ENCODE peak calls at places on chromosomes 2 and 18, in four cellular contexts. E is SK-N-SH, G is H1, Y is K562. R is an unnamed sample.

GRCh38 chr18:48563027-48563426 is 24.2 kb downstream of the CTIF start:
- DNase-seq in E (no peak), G (no peak), Y (peak), R (no peak)

GRCh38 chr2:158760887-158761286 is 34.2 kb upstream of the DAPL1 start:
- DNase-seq in E (no peak), G (no peak), Y (no peak), R (no peak)

GRCh38 chr18:23191952-23192662 is 56.8 kb downstream of the CABLES1 start:
- DNase-seq in E (peak), G (no peak), Y (no peak), R (no peak)

GRCh38 chr2:10655841-10656225 is 33.9 kb downstream of the NOL10 start:
- DNase-seq in E (no peak), G (no peak), Y (no peak), R (no peak)

GRCh38 chr18:76670564-76671288 is 151.6 kb upstream of the ZNF236 start:
- DNase-seq in E (no peak), G (no peak), Y (no peak), R (no peak)

GRCh38 chr2:167697194-167697593 is 550.2 kb downstream of the STK39 start:
- DNase-seq in E (no peak), G (no peak), Y (no peak), R (no peak)

GRCh38 chr18:13726972-13727331 is 479 bp downstream of the RNMT start:
- DNase-seq in E (no peak), G (no peak), Y (peak), R (peak)

GRCh38 chr2:205902041-205902898 is 183.7 kb downstream of the INO80D start:
- DNase-seq in E (peak), G (no peak), Y (peak), R (no peak)

GRCh38 chr2:239760596-239760995 is 264.5 kb downstream of the NDUFA10 start:
- DNase-seq in E (no peak), G (no peak), Y (no peak), R (no peak)

GRCh38 chr18:24530630-24531111 is 70.2 kb downstream of the HRH4 start:
- DNase-seq in E (no peak), G (no peak), Y (peak), R (no peak)

GRCh38 chr2:26583381-26583911 is 57.7 kb downstream of the CIB4 start:
- DNase-seq in E (peak), G (no peak), Y (no peak), R (peak)

GRCh38 chr2:84904717-84905174 is 710 bp upstream of the TMSB10 start:
- DNase-seq in E (peak), G (no peak), Y (peak), R (peak)

GRCh38 chr2:4408311-4408710 is 704.9 kb downstream of the DCDC2C start:
- DNase-seq in E (no peak), G (no peak), Y (no peak), R (no peak)

GRCh38 chr2:50591642-50592041 is 440.3 kb downstream of the NRXN1 start:
- DNase-seq in E (no peak), G (no peak), Y (no peak), R (no peak)

GRCh38 chr18:25299899-25300298 is 52.1 kb downstream of the ZNF521 start:
- DNase-seq in E (no peak), G (no peak), Y (no peak), R (no peak)

GRCh38 chr2:192208848-192209247 is 14.1 kb upstream of the TMEFF2 start:
- DNase-seq in E (no peak), G (no peak), Y (no peak), R (no peak)

GRCh38 chr2:26764078-26764887 is at the start of gene SLC35F6:
- DNase-seq in E (peak), G (no peak), Y (peak), R (peak)

GRCh38 chr2:190119257-190119656 is 56.7 kb upstream of the MSTN start:
- DNase-seq in E (no peak), G (peak), Y (no peak), R (peak)

GRCh38 chr2:190123956-190124355 is 61.4 kb upstream of the MSTN start:
- DNase-seq in E (no peak), G (no peak), Y (no peak), R (no peak)

GRCh38 chr2:190117305-190117704 is 54.8 kb upstream of the MSTN start:
- DNase-seq in E (no peak), G (no peak), Y (no peak), R (no peak)

GRCh38 chr2:190119948-190120347 is 57.4 kb upstream of the MSTN start:
- DNase-seq in E (no peak), G (no peak), Y (no peak), R (peak)

GRCh38 chr2:190121971-190122370 is 59.4 kb upstream of the MSTN start:
- DNase-seq in E (peak), G (no peak), Y (peak), R (no peak)
- TF ChIP-seq TEAD4 in E (no peak), G (no peak), Y (no peak), R (no peak)

GRCh38 chr18:9907867-9908266 is 5.9 kb upstream of the VAPA start:
- DNase-seq in E (no peak), G (no peak), Y (no peak), R (no peak)
- TF ChIP-seq MAX in E (no peak), G (no peak), Y (no peak), R (no peak)

GRCh38 chr2:234259440-234259839 is 208.9 kb downstream of the SPP2 start:
- DNase-seq in E (no peak), G (no peak), Y (no peak), R (no peak)
- TF ChIP-seq TEAD4 in E (no peak), G (no peak), Y (no peak), R (no peak)

DNA sequence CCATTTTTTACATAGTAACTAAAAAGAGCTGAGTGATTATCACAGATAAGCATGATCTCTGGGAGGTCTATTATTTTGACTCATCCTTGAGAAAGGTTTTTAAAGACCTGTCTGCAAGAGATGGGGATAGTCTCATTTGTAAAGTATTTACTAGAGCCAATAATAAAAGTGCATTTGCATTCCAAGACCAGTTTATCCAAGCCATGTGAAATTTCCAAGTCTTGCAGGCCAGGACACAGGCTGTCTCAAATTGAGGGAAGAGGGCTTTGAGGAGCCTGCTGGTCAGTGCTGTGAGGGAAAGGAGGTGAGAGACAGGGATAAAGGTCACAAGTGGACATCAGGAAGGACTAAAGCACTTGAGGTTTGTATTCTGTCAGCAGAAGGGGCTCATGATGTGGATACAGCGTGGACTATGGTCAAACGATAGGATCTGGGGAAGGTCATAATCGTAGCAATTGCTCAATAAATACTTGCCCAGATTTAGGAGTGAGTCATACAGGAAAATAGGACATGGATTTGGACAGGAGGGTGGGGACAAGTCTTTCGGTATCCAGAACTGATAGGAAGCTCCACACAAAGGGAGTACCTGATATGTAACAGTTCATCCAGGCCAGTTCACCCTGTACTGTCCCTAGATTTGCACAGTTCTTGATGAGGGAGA is 6.6 kb upstream of the CDH2 start:
- DNase-seq in E (no peak), G (no peak), Y (no peak), R (no peak)
- TF ChIP-seq MAX in E (peak), G (no peak), Y (no peak), R (no peak)

GRCh38 chr2:150125708-150126107 is 361.8 kb downstream of the RND3 start:
- DNase-seq in E (no peak), G (no peak), Y (peak), R (no peak)
- TF ChIP-seq TEAD4 in E (no peak), G (no peak), Y (no peak), R (no peak)

GRCh38 chr2:40721595-40721994 is 269.7 kb upstream of the SLC8A1 start:
- DNase-seq in E (no peak), G (no peak), Y (no peak), R (no peak)

GRCh38 chr2:40719414-40719813 is 267.5 kb upstream of the SLC8A1 start:
- DNase-seq in E (no peak), G (no peak), Y (no peak), R (no peak)

DNA sequence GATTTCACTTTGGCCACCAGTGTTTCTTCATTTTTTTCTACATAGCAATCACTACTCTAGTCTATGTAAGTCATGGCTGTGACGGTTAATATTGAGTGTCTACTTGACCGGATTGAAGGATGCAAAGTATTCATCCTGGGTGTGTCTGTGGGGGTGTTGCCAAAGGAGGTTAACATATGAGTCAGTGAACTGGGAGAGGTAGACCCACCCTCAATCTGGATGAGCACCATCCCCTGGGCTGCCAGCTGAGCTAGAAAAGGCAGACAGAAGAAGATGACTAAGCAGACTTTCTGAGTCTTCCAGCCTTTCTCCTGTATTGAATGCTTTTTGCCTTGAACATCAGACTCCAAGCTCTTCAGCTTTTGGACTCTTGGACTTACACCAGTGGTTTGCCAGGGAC is 265.0 kb upstream of the SLC8A1 start:
- DNase-seq in E (no peak), G (no peak), Y (no peak), R (no peak)
- TF ChIP-seq MAX in E (no peak), G (no peak), Y (no peak), R (no peak)

GRCh38 chr2:224440988-224441387 is 39.1 kb upstream of the FAM124B start:
- DNase-seq in E (no peak), G (no peak), Y (no peak), R (no peak)

GRCh38 chr2:224438726-224439125 is 36.8 kb upstream of the FAM124B start:
- DNase-seq in E (no peak), G (no peak), Y (no peak), R (no peak)

GRCh38 chr2:224444783-224445182 is 42.9 kb upstream of the FAM124B start:
- DNase-seq in E (no peak), G (no peak), Y (no peak), R (no peak)

GRCh38 chr2:224444011-224444410 is 42.1 kb upstream of the FAM124B start:
- DNase-seq in E (no peak), G (no peak), Y (no peak), R (no peak)

DNA sequence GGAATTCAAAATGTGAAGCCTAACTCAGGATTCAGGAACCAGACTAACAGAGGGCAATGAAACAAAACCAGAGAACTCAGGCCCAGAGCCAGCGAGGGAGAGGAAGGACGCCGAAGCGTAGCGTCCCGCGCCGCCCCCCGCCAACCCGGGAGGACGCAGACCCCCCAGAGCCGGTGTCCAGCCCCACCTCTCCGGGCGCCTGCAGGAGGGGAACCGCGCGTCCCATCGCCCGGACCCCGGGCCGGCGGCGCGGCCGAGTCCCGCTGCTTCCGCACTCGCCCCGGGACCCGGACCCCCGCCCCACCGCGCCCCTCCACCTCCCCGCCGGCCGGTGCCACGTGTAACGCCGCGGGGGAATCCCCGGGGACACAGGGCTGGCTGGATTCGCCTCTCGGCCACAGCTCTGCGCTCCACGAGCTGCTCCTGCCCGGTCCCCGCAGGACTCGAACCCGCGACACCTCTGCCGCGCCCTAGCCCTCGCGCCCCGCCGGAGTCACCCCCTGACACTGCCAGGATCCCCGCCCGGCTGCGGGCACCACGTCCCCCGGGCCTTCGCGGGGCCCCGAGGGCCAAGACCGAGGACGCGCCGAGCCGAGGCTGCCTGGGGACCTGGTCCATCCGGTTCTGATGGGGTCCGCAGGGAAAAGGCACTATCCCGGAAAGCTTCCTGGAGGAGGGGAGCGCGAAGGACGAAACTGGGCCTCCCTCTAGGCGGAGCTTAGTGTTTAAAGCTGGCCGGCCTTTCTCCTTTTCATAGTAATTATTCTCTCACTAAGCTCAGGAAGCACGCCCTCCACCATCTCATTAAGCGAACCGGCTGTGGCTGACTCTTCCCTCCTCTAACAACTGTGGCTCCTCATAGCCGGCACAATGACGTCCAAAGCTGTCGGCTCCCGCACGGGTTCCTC is 40.4 kb upstream of the FAM124B start:
- DNase-seq in E (peak), G (no peak), Y (no peak), R (peak)
- TF ChIP-seq TEAD4 in E (no peak), G (no peak), Y (no peak), R (no peak)

GRCh38 chr2:47354817-47355653 is 47.9 kb upstream of the MSH2 start:
- DNase-seq in E (no peak), G (no peak), Y (no peak), R (no peak)

GRCh38 chr2:47359375-47359868 is 43.5 kb upstream of the MSH2 start:
- DNase-seq in E (no peak), G (no peak), Y (peak), R (no peak)

GRCh38 chr2:47357475-47357874 is 45.5 kb upstream of the MSH2 start:
- DNase-seq in E (no peak), G (no peak), Y (peak), R (no peak)

GRCh38 chr2:47360283-47360682 is 42.7 kb upstream of the MSH2 start:
- DNase-seq in E (no peak), G (no peak), Y (no peak), R (no peak)

GRCh38 chr2:47360937-47361336 is 42.0 kb upstream of the MSH2 start:
- DNase-seq in E (no peak), G (no peak), Y (no peak), R (no peak)
- TF ChIP-seq MAX in E (no peak), G (no peak), Y (no peak), R (no peak)

GRCh38 chr2:20172273-20173052 is 52.5 kb downstream of the SDC1 start:
- DNase-seq in E (peak), G (no peak), Y (no peak), R (no peak)
- TF ChIP-seq TEAD4 in E (no peak), G (no peak), Y (no peak), R (no peak)

DNA sequence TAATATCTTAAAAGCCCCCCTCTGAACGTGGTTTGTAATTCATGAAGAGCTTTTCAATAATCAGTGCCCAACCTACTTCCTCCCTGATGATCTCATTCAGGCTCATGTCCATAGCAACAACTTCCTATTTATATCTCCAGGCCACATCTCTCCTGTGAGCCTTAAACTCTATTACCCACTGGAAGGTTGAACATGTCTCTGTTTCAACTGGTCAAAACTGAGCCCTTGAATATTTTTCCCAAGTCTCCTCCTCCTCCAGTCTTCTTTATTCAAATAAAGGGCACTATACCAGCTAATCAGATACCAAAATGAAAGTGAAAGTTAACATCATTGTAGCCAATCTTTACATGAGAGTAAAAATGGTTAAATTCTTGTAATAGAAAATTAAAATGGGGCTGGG is 63.7 kb upstream of the ITGA4 start:
- DNase-seq in E (peak), G (no peak), Y (peak), R (no peak)
- TF ChIP-seq MAX in E (no peak), G (no peak), Y (no peak), R (no peak)

R was measured in WTC11.